ENCODE peak calls at places on chromosomes 16 and 17, in four cellular contexts. J is A673, D is H1, L is fibroblast of lung. P is an unnamed sample.

GRCh38 chr16:67993207-67994036 is 5.9 kb downstream of the DPEP2 start:
- DNase-seq in D (peak; percentile 93), J (peak; percentile 82), L (peak; percentile 50), P (peak; percentile 86)

GRCh38 chr17:76644995-76645394 is 1.4 kb upstream of the ST6GALNAC1 start:
- DNase-seq in L (no peak), D (no peak), J (no peak), P (no peak)

GRCh38 chr16:17434006-17434405 is 36.8 kb downstream of the XYLT1 start:
- DNase-seq in L (no peak), J (no peak), D (no peak), P (no peak)

GRCh38 chr16:87487361-87487924 is 5.4 kb downstream of the ZCCHC14 start:
- DNase-seq in J (no peak), L (peak; percentile 28), D (peak; percentile 72), P (peak; percentile 83)

GRCh38 chr17:53032861-53033271 is 789.9 kb upstream of the KIF2B start:
- DNase-seq in L (peak; percentile 12), D (peak; percentile 62), J (peak; percentile 86), P (peak; percentile 2)

GRCh38 chr17:70204431-70204830 is 35.1 kb downstream of the KCNJ2 start:
- DNase-seq in J (no peak), D (no peak), L (no peak), P (no peak)

GRCh38 chr17:29560306-29560705 is 6.5 kb downstream of the ABHD15 start:
- DNase-seq in D (peak; percentile 19), J (no peak), L (no peak), P (no peak)

GRCh38 chr16:66746682-66747081 is 4.7 kb downstream of the DYNC1LI2 start:
- DNase-seq in D (no peak), L (peak; percentile 68), J (no peak), P (peak; percentile 30)

GRCh38 chr17:77163001-77163400 is 22.2 kb downstream of the SEC14L1 start:
- DNase-seq in L (no peak), D (no peak), J (no peak), P (no peak)

GRCh38 chr16:27470567-27471431 is 68.8 kb downstream of the IL21R start:
- DNase-seq in L (peak; percentile 56), D (no peak), J (no peak), P (peak; percentile 64)

GRCh38 chr16:27103954-27104353 is 37.2 kb downstream of the C16orf82 start:
- DNase-seq in D (no peak), J (no peak), L (no peak), P (no peak)

GRCh38 chr17:5745091-5745820 is 160.9 kb upstream of the NLRP1 start:
- DNase-seq in L (no peak), J (no peak), D (no peak), P (no peak)

GRCh38 chr16:27441998-27442397 is 40.0 kb downstream of the IL21R start:
- DNase-seq in L (no peak), D (no peak), J (no peak), P (no peak)

GRCh38 chr17:41579484-41580243 is 7.0 kb downstream of the KRT14 start:
- DNase-seq in J (peak; percentile 84), L (peak; percentile 55), D (peak; percentile 98), P (peak; percentile 85)

DNA sequence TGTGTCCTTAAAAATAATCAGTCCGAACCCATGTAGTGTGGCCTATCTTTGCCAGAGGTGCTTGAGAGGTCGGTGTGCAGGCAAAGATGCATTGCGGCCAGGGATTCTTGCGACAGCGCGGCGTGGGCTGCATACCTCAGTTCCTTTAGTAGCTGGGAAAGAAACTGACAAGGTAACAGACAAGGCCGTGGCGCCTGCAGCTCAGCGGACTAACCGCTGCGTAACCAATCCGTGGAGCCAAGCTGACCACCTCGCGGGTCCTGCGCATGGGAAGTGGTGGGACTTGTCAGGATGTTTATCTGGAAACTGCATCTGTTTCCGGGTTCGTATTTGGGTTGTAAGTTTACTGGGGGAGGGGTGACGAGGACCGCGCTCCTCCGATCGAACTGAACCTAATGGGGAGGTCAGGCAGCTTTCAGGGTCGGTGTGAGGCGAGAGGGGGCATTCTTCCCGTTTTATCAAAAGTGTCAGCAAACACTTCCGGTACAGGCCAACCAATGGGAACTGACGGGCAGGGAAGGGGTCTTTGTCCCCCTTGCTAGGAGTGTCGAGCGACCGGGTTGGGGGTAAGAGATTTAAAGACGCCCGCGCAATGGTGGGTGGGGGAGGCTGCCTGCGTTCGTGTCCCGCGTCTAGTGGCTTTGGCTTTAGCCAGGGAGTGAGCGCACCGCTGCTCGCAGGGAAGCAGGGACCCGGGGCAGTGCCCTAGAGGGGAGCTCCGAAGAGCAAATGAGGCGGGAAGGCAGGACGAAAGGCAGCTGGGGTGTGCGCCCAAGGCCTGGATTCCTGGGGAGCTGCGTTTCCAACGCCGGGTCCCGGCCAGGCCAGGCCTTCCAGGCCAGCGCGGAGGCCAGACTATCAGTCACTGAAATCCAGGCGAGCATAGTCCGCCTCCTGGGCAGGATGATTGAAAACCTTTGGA is 7.0 kb downstream of the IRX6 start:
- DNase-seq in L (no peak), D (no peak), J (no peak), P (no peak)
- TF ChIP-seq EZH2 in L (no peak), D (peak; percentile 64), J (no peak), P (no peak)

GRCh38 chr17:50212121-50212843 is 10.9 kb upstream of the COL1A1 start:
- DNase-seq in L (peak; percentile 84), J (no peak), D (peak; percentile 39), P (peak; percentile 91)
- H3K27ac ChIP-seq in L (peak overlapping the region; percentile 100), J (no peak overlapping the region), D (no peak overlapping the region), P (peak overlapping the region; percentile 100)

GRCh38 chr17:74987909-74988711 is 678 bp downstream of the CDR2L start:
- DNase-seq in J (peak; percentile 63), D (peak; percentile 81), L (peak; percentile 85), P (peak; percentile 92)
- TF ChIP-seq EZH2 in J (no peak), D (no peak), L (no peak), P (no peak)

DNA sequence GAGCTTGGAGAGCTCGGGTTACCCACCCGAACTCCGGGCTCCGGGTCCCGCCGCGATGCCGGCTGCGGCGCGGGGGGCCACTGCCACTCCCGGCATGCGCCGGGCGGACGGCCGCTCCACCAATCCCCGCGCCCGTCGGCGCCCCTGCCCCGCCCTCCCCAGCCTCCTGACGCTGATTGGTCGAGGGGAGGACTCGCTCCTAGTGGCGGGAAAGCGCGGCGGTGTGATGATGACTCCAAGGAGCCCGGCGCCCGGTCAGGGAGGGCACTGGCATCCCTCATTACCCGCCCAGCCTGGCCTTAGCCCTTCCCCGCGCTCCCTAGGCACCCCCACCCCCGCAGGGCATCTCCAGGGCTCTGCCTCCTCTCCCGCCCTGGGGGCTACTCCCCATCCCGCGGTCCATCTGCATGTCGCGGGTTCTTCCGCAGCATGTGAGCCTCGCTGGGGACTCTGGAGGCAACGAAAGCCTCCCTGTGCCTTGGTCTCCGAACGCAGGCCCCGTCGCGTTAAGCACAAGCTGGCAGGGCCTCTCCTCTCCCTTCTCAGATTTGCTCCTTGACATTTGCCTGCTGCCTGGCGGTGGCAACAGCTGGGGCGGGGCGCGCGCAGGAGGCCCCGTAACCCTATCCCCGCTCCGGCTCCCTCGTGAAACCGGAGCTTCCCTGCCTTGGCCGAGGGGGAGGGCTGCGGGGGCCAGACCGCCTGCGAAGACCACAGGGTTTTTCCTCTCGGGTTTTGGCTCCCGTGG is 1.7 kb downstream of the ATP2A1 start:
- DNase-seq in D (peak; percentile 89), J (peak; percentile 94), L (peak; percentile 77), P (peak; percentile 94)
- H3K27ac ChIP-seq in D (peak overlapping the region; percentile 59), J (peak overlapping the region; percentile 60), L (no peak overlapping the region), P (no peak overlapping the region)

DNA sequence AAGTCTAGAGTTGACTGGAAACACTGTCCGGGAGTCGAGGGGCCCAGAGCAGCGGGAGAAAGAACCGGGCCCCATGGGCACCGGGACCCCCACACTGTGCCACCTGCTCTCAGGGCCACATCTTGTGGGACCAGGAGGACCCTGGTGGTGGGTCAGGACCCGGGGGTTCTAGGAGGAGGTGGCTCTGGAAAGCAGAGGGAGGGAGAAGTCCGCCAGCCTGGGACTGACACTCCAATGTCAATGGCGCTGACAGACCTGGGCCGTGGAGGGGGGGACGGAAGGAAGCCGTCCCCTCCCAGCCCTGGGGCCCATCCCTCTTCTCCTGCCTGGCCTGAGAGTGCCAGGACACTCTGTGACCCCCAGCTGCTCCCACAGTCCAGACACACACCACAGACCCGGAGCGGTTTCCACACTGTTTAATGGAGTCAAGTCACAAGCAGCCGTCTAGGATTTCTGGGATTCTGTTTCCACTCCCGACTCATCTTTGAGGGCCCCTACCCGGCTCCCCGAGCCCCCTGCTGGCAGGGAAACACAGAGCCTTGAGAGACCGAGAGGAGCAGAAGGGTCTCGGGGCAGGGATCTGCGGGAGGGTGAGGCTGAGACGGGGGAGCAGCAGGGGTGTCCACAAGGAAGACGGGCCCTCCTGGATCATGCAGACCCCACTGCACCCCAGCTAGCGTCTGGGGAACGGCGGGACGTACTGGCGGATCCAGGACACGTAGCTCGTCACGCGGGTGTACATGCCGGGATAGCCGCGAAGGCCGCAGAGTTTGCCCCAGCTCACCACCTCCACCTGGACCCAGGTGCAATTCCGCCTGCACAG is 23.6 kb upstream of the UBE2I start:
- DNase-seq in J (no peak), D (no peak), L (no peak), P (no peak)
- TF ChIP-seq EZH2 in J (no peak), D (no peak), L (no peak), P (no peak)

DNA sequence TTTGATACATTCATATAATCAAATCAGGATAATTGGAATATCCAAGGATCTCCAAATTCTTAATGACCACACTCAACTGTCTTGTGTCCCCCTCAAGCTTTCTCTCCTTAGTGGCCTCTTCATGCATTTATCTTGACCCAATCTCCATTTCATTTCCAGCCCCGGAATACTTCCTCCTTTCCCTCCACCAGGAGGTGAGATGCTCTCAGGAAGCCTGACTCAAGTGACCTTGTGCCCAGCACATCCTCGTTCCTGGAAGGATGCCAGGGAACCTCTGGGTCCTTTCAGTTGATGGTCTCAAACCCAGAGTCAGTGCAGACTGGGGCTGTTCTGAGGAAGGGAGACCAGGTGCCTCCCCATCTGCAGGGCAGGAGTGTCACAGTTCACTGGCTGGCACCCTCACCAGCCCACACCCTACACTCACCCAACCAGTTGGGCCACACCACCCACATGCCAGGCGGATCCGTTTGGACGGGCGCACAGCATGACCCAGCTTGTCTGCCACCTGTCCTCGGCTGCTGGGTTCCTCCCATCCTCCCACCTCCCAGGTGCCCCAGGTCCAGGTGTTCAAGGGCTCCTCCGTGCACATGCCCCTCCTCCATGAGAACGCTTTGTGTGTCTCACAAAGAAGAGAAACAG is 14.0 kb upstream of the EMP2 start:
- DNase-seq in J (no peak), D (no peak), L (no peak), P (no peak)
- H3K27ac ChIP-seq in J (no peak overlapping the region), D (no peak overlapping the region), L (no peak overlapping the region), P (no peak overlapping the region)

GRCh38 chr17:48555183-48555615 is 10.3 kb upstream of the HOXB2 start:
- DNase-seq in J (peak; percentile 92), D (no peak), L (peak; percentile 99), P (peak; percentile 77)
- TF ChIP-seq EZH2 in J (no peak), D (no peak), L (no peak), P (no peak)

GRCh38 chr17:14204546-14204945 is 32.1 kb downstream of the CDRT15 start:
- DNase-seq in J (no peak), D (no peak), L (no peak), P (no peak)
- H3K27ac ChIP-seq in J (no peak overlapping the region), D (no peak overlapping the region), L (no peak overlapping the region), P (no peak overlapping the region)